ENCODE peak calls at places on chromosome 15, in five cellular contexts. N, R, K, Z and E are unnamed samples.

GRCh38 chr15:29449136-29449535 is 179.5 kb upstream of the NSMCE3 start:
- DNase-seq in N (peak), Z (no peak), K (peak), R (no peak), E (no peak)

GRCh38 chr15:58473720-58474119 is 41.9 kb downstream of the LIPC start:
- DNase-seq in Z (no peak), N (no peak), R (no peak), K (peak), E (peak)

GRCh38 chr15:37981781-37982180 is 47.3 kb downstream of the TMCO5A start:
- DNase-seq in R (no peak), N (no peak), Z (peak), K (peak), E (no peak)

GRCh38 chr15:60901647-60902046 is 327.5 kb downstream of the RORA start:
- DNase-seq in R (no peak), Z (no peak), K (no peak), N (no peak), E (peak)

GRCh38 chr15:92693922-92694331 is 38.4 kb upstream of the FAM174B start:
- DNase-seq in K (peak), Z (peak), R (peak), N (peak), E (no peak)

GRCh38 chr15:34233614-34234013 is 8.8 kb downstream of the EMC4 start:
- DNase-seq in K (no peak), Z (no peak), N (no peak), R (no peak), E (no peak)

GRCh38 chr15:83243634-83244033 is 36.0 kb upstream of the HDGFL3 start:
- DNase-seq in Z (no peak), R (no peak), N (no peak), K (no peak), E (no peak)

GRCh38 chr15:29309139-29309538 is 39.5 kb upstream of the NSMCE3 start:
- DNase-seq in K (no peak), R (no peak), N (no peak), Z (no peak), E (peak)

GRCh38 chr15:89526601-89527441 is 30.4 kb upstream of the RHCG start:
- DNase-seq in Z (no peak), R (no peak), N (no peak), K (no peak), E (no peak)

GRCh38 chr15:70265466-70265978 is 167.8 kb upstream of the TLE3 start:
- DNase-seq in Z (no peak), N (no peak), R (peak), K (no peak), E (no peak)

GRCh38 chr15:93018574-93018973 is 70.4 kb downstream of the RGMA start:
- DNase-seq in K (peak), Z (no peak), N (no peak), R (no peak), E (no peak)

GRCh38 chr15:62068071-62068786 is 1.5 kb downstream of the C2CD4A start:
- DNase-seq in Z (peak), N (peak), R (peak), K (peak), E (no peak)

GRCh38 chr15:54820098-54820497 is 376.6 kb downstream of the RSL24D1 start:
- DNase-seq in N (no peak), Z (no peak), R (no peak), K (no peak), E (no peak)

GRCh38 chr15:43912991-43913927 is 86.5 kb downstream of the WDR76 start:
- DNase-seq in R (no peak), Z (peak), N (no peak), K (peak), E (no peak)

GRCh38 chr15:63943829-63944680 is 102.2 kb downstream of the DAPK2 start:
- DNase-seq in R (no peak), N (peak), Z (no peak), K (no peak), E (no peak)

GRCh38 chr15:66997212-66997611 is 68.2 kb upstream of the SMAD3 start:
- DNase-seq in N (no peak), R (no peak), Z (no peak), K (no peak), E (no peak)

GRCh38 chr15:58985443-58985842 is 2.0 kb upstream of the RNF111 start:
- DNase-seq in Z (peak), N (peak), R (no peak), K (peak), E (no peak)

GRCh38 chr15:68431792-68432401 is at the start of gene ITGA11:
- DNase-seq in R (no peak), Z (no peak), N (peak), K (peak), E (no peak)

GRCh38 chr15:80695099-80695910 is at the start of gene ABHD17C:
- DNase-seq in N (peak), Z (peak), R (peak), K (peak), E (no peak)

GRCh38 chr15:25985179-25985578 is 122.1 kb upstream of the ATP10A start:
- DNase-seq in K (no peak), R (no peak), Z (no peak), N (no peak), E (no peak)

GRCh38 chr15:75215107-75216004 is 13.7 kb downstream of the C15orf39 start:
- DNase-seq in N (no peak), K (no peak), R (no peak), Z (no peak), E (no peak)

GRCh38 chr15:45184562-45185041 is 3.2 kb downstream of the SHF start:
- DNase-seq in Z (no peak), R (no peak), N (no peak), K (no peak), E (no peak)

GRCh38 chr15:37880009-37880834 is 54.2 kb upstream of the TMCO5A start:
- DNase-seq in K (peak), N (no peak), Z (peak), R (peak), E (no peak)

GRCh38 chr15:73081321-73081958 is 29.2 kb downstream of the NEO1 start:
- DNase-seq in N (no peak), R (peak), K (peak), Z (peak), E (no peak)

GRCh38 chr15:91268510-91268909 is 168.5 kb downstream of the SV2B start:
- DNase-seq in K (peak), Z (no peak), R (peak), N (peak), E (no peak)

GRCh38 chr15:84987949-84988624 is 6.4 kb downstream of the PDE8A start:
- DNase-seq in K (no peak), R (no peak), Z (no peak), N (no peak), E (no peak)

GRCh38 chr15:61228025-61228901 is 839 bp downstream of the RORA start:
- DNase-seq in R (no peak), N (peak), K (peak), Z (no peak), E (no peak)

GRCh38 chr15:42858540-42858939 is 62.0 kb downstream of the TTBK2 start:
- DNase-seq in Z (no peak), K (no peak), R (no peak), N (no peak), E (no peak)

GRCh38 chr15:64731012-64731806 is 44.2 kb downstream of the RBPMS2 start:
- DNase-seq in R (peak), Z (peak), K (peak), N (peak), E (peak)

GRCh38 chr15:91380114-91380513 is 280.1 kb downstream of the SV2B start:
- DNase-seq in N (no peak), Z (no peak), R (no peak), K (no peak), E (no peak)

GRCh38 chr15:88174571-88174970 is 82.0 kb downstream of the NTRK3 start:
- DNase-seq in K (no peak), Z (no peak), N (no peak), R (no peak), E (no peak)

GRCh38 chr15:69388259-69388658 is 25.9 kb upstream of the KIF23 start:
- DNase-seq in R (no peak), K (no peak), N (no peak), Z (no peak), E (no peak)

DNA sequence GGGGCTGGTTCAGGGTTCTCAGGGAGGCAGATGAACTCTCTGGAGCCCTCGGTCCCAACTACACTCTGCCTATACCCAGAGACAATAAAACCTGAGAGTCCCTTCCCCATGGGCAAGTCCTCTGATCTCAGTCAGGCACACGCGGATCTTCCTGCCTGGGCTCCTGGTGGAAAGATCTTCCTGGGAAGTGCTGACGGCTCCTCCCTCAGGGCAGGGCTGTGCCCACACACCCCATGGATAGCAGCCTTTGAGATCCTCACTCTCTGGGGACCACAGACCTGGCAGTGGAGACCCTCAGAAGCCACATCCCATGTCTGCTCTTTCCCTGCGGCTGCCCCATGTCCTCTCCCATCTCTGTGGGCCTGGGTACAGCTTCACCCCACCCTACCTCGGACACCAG is 10.4 kb downstream of the SH2D7 start:
- DNase-seq in R (no peak), Z (no peak), K (no peak), N (no peak), E (no peak)
- TF ChIP-seq ESRRA in R (no peak), Z (no peak), K (no peak), N (no peak), E (no peak)

GRCh38 chr15:51132384-51133139 is 37.9 kb upstream of the TNFAIP8L3 start:
- DNase-seq in R (peak), Z (peak), K (peak), N (peak), E (no peak)

GRCh38 chr15:51135276-51135675 is 40.6 kb upstream of the TNFAIP8L3 start:
- DNase-seq in Z (no peak), K (no peak), N (no peak), R (no peak), E (no peak)

GRCh38 chr15:51137024-51137423 is 42.3 kb upstream of the TNFAIP8L3 start:
- DNase-seq in R (no peak), N (no peak), K (no peak), Z (no peak), E (no peak)

GRCh38 chr15:51133140-51133630 is 38.5 kb upstream of the TNFAIP8L3 start:
- DNase-seq in Z (no peak), N (no peak), K (no peak), R (no peak), E (no peak)

GRCh38 chr15:51134416-51135199 is 39.9 kb upstream of the TNFAIP8L3 start:
- DNase-seq in N (no peak), Z (no peak), K (no peak), R (no peak), E (no peak)
- TF ChIP-seq ESRRA in N (no peak), Z (no peak), K (no peak), R (no peak), E (no peak)

GRCh38 chr15:35252351-35252865 is 167.3 kb upstream of the NANOGP8 start:
- DNase-seq in Z (no peak), K (no peak), N (no peak), R (no peak), E (no peak)

GRCh38 chr15:35256555-35256954 is 171.5 kb upstream of the NANOGP8 start:
- DNase-seq in Z (no peak), N (no peak), R (no peak), K (no peak), E (no peak)

GRCh38 chr15:35256141-35256540 is 171.0 kb upstream of the NANOGP8 start:
- DNase-seq in K (no peak), N (no peak), Z (no peak), R (no peak), E (no peak)

GRCh38 chr15:35254052-35254451 is 169.0 kb upstream of the NANOGP8 start:
- DNase-seq in N (no peak), R (no peak), Z (no peak), K (no peak), E (no peak)
- TF ChIP-seq ESRRA in N (no peak), R (no peak), Z (no peak), K (no peak), E (no peak)

GRCh38 chr15:55993804-55994539 is 560 bp upstream of the NEDD4 start:
- DNase-seq in K (peak), N (peak), R (peak), Z (peak), E (no peak)
- TF ChIP-seq ESRRA in K (no peak), N (no peak), R (no peak), Z (no peak), E (no peak)

GRCh38 chr15:40328711-40329240 is 5.3 kb downstream of the INAFM2 start:
- DNase-seq in N (no peak), K (no peak), R (no peak), Z (no peak), E (no peak)
- TF ChIP-seq ESRRA in N (no peak), K (no peak), R (no peak), Z (no peak), E (no peak)

DNA sequence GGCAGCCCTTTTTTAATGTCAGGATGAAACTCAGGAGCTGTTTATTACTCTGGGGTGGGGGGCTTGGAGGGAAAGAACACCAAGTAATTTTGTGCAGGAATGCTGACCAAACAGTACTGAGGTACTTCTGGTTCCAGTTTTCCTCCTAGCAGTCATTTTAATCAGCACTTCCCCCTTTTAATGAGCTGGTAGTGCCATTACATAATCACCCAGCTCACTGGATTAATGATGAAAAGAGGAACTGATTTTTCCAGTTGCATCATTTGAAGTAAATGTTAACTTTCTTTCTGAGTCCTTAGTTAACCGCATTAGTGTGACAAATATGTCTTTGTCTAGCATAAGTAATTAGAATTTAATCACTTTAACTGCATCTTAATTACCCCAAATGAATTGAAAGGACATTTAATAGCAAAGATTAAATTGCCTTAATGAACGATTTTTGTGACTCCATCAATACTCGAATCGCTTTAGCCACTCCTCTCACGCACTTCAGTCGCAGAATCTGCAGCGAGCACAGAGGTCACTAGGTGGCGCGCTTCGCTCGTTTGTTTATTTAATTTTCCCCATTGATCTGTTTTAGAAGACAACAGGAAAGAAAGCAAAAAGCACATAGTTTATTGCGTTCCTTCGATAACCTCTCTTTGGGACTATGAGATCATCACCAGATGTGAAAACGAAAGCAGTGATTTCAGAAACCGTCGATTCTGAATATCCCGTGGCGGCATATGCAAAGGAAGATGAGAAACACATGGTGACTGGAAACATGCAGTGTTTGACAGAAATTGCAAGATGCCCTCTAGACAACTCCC is 9.8 kb downstream of the ONECUT1 start:
- DNase-seq in Z (peak), N (peak), R (peak), K (peak), E (peak)
- TF ChIP-seq ESRRA in Z (no peak), N (no peak), R (no peak), K (no peak), E (no peak)

DNA sequence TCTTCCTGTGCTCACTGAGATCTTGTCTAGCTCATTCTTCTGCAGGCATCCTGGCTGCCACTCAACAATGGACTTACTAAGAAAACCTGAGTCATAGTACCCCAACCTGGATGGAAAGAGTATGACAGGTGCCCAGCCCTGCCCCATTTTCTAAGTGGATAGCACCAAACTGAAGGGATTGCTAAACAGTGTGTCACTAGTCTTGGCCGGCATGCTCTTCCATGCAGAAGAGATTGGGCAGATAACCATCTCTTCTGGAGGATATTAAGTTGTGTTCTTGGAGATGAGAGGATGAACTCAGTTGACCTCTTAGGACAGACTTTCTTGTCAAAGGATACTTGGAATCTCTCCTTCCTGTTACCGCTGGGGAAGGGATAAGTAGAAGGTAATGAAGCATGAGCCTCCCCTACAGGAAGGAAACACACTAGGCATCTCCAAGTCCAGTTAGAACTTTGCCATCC is 797.5 kb downstream of the AGBL1 start:
- DNase-seq in N (no peak), Z (no peak), R (no peak), K (peak), E (no peak)
- TF ChIP-seq ESRRA in N (no peak), Z (no peak), R (no peak), K (no peak), E (no peak)

GRCh38 chr15:50137330-50137761 is 18.3 kb upstream of the ATP8B4 start:
- DNase-seq in Z (no peak), N (no peak), K (peak), R (peak), E (no peak)

GRCh38 chr15:50140097-50140496 is 21.1 kb upstream of the ATP8B4 start:
- DNase-seq in K (no peak), Z (no peak), N (no peak), R (no peak), E (no peak)

GRCh38 chr15:50137893-50138292 is 18.9 kb upstream of the ATP8B4 start:
- DNase-seq in Z (no peak), R (no peak), N (no peak), K (no peak), E (no peak)

GRCh38 chr15:50135123-50135541 is 16.1 kb upstream of the ATP8B4 start:
- DNase-seq in R (no peak), Z (no peak), N (no peak), K (peak), E (no peak)

GRCh38 chr15:50138391-50138790 is 19.4 kb upstream of the ATP8B4 start:
- DNase-seq in N (no peak), R (no peak), K (peak), Z (no peak), E (no peak)
- TF ChIP-seq ESRRA in N (no peak), R (no peak), K (no peak), Z (no peak), E (no peak)

DNA sequence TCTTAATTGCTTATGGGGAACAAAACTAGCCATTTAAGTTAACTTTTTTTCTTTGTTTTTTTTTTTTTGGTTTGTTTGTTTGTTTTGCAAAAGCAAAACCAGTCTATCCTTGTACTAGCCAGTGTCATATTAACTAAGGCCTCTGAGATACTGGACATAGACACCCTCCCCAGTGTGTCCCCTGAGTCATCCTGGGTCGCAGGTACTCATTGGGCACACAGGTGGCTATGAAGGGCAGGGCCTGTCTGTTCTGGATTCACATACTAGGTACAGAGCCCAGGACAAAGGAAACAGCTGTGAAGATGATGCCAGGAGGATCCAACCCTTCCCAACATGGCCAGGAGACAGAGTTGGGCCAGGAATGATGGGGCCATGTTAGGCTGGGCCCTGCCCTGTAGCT is 318.1 kb downstream of the THSD4 start:
- DNase-seq in K (no peak), N (no peak), Z (no peak), R (no peak), E (no peak)
- TF ChIP-seq ESRRA in K (no peak), N (no peak), Z (no peak), R (no peak), E (no peak)

DNA sequence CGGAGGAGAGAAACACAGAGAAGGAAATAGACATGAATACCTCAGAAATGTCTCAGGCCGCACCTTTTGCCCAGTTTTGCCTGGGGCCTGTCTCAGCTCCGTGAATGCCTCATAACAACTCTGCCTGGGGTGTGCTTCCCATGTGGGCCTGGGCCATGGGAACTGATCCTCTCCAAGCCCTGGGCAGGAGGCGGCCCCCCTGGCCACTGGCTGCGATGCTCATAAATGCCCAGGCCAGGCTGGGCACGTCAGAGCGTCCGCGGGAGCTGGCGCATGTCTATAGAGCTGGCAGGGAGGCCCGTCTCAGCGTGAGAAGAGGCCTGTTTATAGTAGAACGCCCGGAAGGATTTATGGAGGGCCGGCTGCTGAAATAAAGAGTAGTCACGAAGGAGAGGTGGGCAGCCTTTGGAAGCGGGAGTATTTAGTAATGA is 86.0 kb upstream of the IGF1R start:
- DNase-seq in R (no peak), Z (no peak), N (no peak), K (no peak), E (no peak)
- TF ChIP-seq ESRRA in R (no peak), Z (no peak), N (no peak), K (no peak), E (no peak)